ENCODE peak calls at places on chromosomes 4 and X, in nine cellular contexts. W is naive thymus-derived CD4-positive, alpha-beta T cell; G is esophagus squamous epithelium; L is IMR-90; N is MM.1S; U is ovary; F is H9; Z is Peyer's patch; D is CD8-positive, alpha-beta memory T cell. M is an unnamed sample.

GRCh38 chr4:42710329-42710728 is 53.4 kb upstream of the ATP8A1 start:
- DNase-seq in W (no peak), L (no peak), F (no peak), D (no peak), Z (no peak), N (peak; percentile 68), U (no peak), G (no peak), M (no peak)

GRCh38 chr4:11014199-11014598 is 329.6 kb upstream of the CLNK start:
- DNase-seq in D (no peak), L (no peak), U (no peak), N (no peak), G (no peak), F (no peak), Z (no peak), W (no peak), M (no peak)

GRCh38 chr4:73735231-73735630 is 5.1 kb upstream of the CXCL8 start:
- DNase-seq in U (no peak), W (no peak), N (no peak), Z (no peak), D (no peak), G (no peak), L (peak; percentile 79), F (no peak), M (no peak)

GRCh38 chr4:114100288-114101031 is 121.0 kb upstream of the ARSJ start:
- DNase-seq in N (no peak), W (no peak), L (no peak), F (no peak), Z (no peak), G (no peak), U (no peak), D (no peak), M (no peak)

GRCh38 chr4:27084685-27085356 is 224.2 kb downstream of the STIM2 start:
- DNase-seq in N (peak; percentile 11), G (no peak), U (peak; percentile 30), W (no peak), Z (peak; percentile 53), L (peak; percentile 2), D (no peak), F (peak; percentile 74), M (no peak)

GRCh38 chr4:108018038-108018883 is 28.6 kb downstream of the HADH start:
- DNase-seq in U (peak; percentile 78), D (peak; percentile 63), L (peak; percentile 77), W (peak; percentile 75), F (peak; percentile 76), Z (peak; percentile 94), G (no peak), N (peak; percentile 81), M (peak; percentile 84)

GRCh38 chr4:88010921-88011320 is 3.5 kb downstream of the PKD2 start:
- DNase-seq in W (no peak), L (peak; percentile 42), G (no peak), F (no peak), Z (no peak), U (no peak), N (no peak), D (no peak), M (no peak)

GRCh38 chr4:23923141-23923540 is 33.3 kb upstream of the PPARGC1A start:
- DNase-seq in U (no peak), D (no peak), F (no peak), G (no peak), Z (no peak), W (no peak), L (no peak), N (no peak), M (no peak)

GRCh38 chr4:180768610-180769009 is 1474.6 kb upstream of the TENM3 start:
- DNase-seq in L (no peak), D (no peak), U (no peak), Z (no peak), F (no peak), G (no peak), N (no peak), W (no peak), M (no peak)

GRCh38 chr4:98536631-98537030 is 121.8 kb downstream of the TSPAN5 start:
- DNase-seq in N (no peak), F (peak; percentile 68), U (no peak), W (no peak), L (no peak), Z (no peak), G (no peak), D (no peak), M (no peak)

GRCh38 chr4:17230727-17231126 is 281.2 kb downstream of the QDPR start:
- DNase-seq in L (no peak), U (no peak), W (no peak), N (no peak), D (no peak), G (no peak), F (no peak), Z (no peak), M (no peak)

GRCh38 chr4:75036046-75036445 is 103.1 kb downstream of the PARM1 start:
- DNase-seq in Z (no peak), F (no peak), L (no peak), N (no peak), U (no peak), D (no peak), G (no peak), W (no peak), M (no peak)

GRCh38 chr4:164039482-164039881 is 545.0 kb downstream of the TMA16 start:
- DNase-seq in F (no peak), G (no peak), Z (no peak), L (no peak), D (no peak), U (no peak), W (no peak), N (no peak), M (no peak)

GRCh38 chr4:18067031-18067430 is 45.5 kb upstream of the LCORL start:
- DNase-seq in Z (no peak), W (no peak), F (no peak), D (no peak), L (no peak), U (no peak), N (no peak), G (no peak), M (no peak)

GRCh38 chrX:63525491-63525890 is 174.4 kb upstream of the SPIN4 start:
- DNase-seq in F (no peak), W (no peak), L (no peak), D (no peak), Z (no peak), N (peak; percentile 42), G (no peak), U (no peak), M (no peak)

GRCh38 chr4:16043820-16044554 is 39.8 kb downstream of the PROM1 start:
- DNase-seq in F (no peak), N (no peak), L (no peak), G (no peak), Z (no peak), W (no peak), D (no peak), U (no peak), M (peak; percentile 76)
- H3K27ac ChIP-seq in F (no peak overlapping the region), N (no peak overlapping the region), L (no peak overlapping the region), G (no peak overlapping the region), Z (no peak overlapping the region), W (no peak overlapping the region), D (no peak overlapping the region), U (no peak overlapping the region), M (peak overlapping the region; percentile 64)

GRCh38 chr4:102794999-102795398 is 32.4 kb downstream of the UBE2D3 start:
- DNase-seq in F (no peak), G (no peak), L (no peak), W (no peak), Z (no peak), U (no peak), N (no peak), D (no peak), M (no peak)

DNA sequence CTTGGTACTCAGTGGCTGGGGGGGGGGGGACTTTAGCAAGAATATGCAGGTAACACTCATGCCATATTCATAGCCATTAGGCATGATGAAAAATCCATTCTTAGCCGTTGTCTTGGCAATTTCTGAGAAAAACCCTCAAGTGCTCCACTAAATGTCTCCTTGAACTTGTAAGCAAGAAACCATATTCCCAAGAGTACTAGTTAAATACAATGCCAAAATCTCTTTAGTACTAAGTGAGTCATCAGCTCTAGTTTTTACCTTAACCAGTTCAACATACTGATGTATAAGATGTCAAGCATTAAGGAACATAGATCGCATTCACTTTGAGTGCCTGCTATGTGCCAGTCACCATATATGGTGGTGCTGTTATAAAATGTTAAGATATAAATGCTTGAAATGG is 27.5 kb downstream of the UBE2D3 start:
- DNase-seq in U (no peak), L (no peak), Z (no peak), D (no peak), W (no peak), G (no peak), F (no peak), N (no peak), M (no peak)
- H3K9me3 ChIP-seq in U (no peaks in the 10 kb centered on the region), L (no peaks in the 10 kb centered on the region), Z (no peaks in the 10 kb centered on the region), D (no peaks in the 10 kb centered on the region), W (no peaks in the 10 kb centered on the region), G (no peaks in the 10 kb centered on the region), F (no peaks in the 10 kb centered on the region), N (no peaks in the 10 kb centered on the region), M (no peaks in the 10 kb centered on the region)

GRCh38 chr4:15004701-15005301 is 2.5 kb downstream of the CPEB2 start:
- DNase-seq in N (peak; percentile 60), G (peak; percentile 3), D (peak; percentile 25), U (peak; percentile 86), W (peak; percentile 36), Z (peak; percentile 89), L (peak; percentile 54), F (peak; percentile 64), M (peak; percentile 96)

GRCh38 chr4:15002659-15003440 is 569 bp downstream of the CPEB2 start:
- DNase-seq in D (peak; percentile 86), N (peak; percentile 86), W (peak; percentile 88), L (peak; percentile 87), U (peak; percentile 77), F (peak; percentile 63), G (peak; percentile 57), Z (peak; percentile 91), M (peak; percentile 94)

GRCh38 chr4:15001825-15002658 is at the start of gene CPEB2:
- DNase-seq in Z (peak; percentile 98), W (peak; percentile 89), F (peak; percentile 92), D (peak; percentile 91), G (peak; percentile 95), N (peak; percentile 94), L (peak; percentile 97), U (peak; percentile 96), M (peak; percentile 98)

GRCh38 chr4:15003891-15004700 is 1.8 kb downstream of the CPEB2 start:
- DNase-seq in N (peak; percentile 26), W (peak; percentile 64), D (peak; percentile 66), F (peak; percentile 38), L (no peak), U (peak; percentile 58), G (no peak), Z (peak; percentile 75), M (peak; percentile 72)

GRCh38 chr4:15003441-15003890 is 1.2 kb downstream of the CPEB2 start:
- DNase-seq in N (peak; percentile 52), G (no peak), Z (peak; percentile 79), F (peak; percentile 52), L (peak; percentile 19), D (peak; percentile 66), W (peak; percentile 65), U (peak; percentile 69), M (peak; percentile 82)
- H3K27ac ChIP-seq in N (peak overlapping the region; percentile 100), G (peak overlapping the region; percentile 100), Z (peak overlapping the region; percentile 100), F (no peak overlapping the region), L (peak overlapping the region; percentile 93), D (peak overlapping the region; percentile 99), W (peak overlapping the region; percentile 100), U (peak overlapping the region; percentile 92), M (peak overlapping the region; percentile 100)

GRCh38 chr4:38060829-38061431 is 100.7 kb downstream of the PTTG2 start:
- DNase-seq in F (no peak), N (no peak), G (no peak), W (no peak), Z (no peak), D (no peak), L (peak; percentile 62), U (no peak), M (no peak)
- H3K9me3 ChIP-seq in F (no peaks in the 10 kb centered on the region), N (no peaks in the 10 kb centered on the region), G (no peaks in the 10 kb centered on the region), W (no peaks in the 10 kb centered on the region), Z (no peaks in the 10 kb centered on the region), D (no peaks in the 10 kb centered on the region), L (no peaks in the 10 kb centered on the region), U (no peaks in the 10 kb centered on the region), M (no peaks in the 10 kb centered on the region)

GRCh38 chrX:74419861-74420193 is 1.5 kb upstream of the SLC16A2 start:
- DNase-seq in W (no peak), F (peak; percentile 28), G (no peak), Z (peak; percentile 47), N (no peak), L (no peak), U (no peak), D (peak; percentile 5), M (no peak)
- H3K27ac ChIP-seq in W (no peak overlapping the region), F (no peak overlapping the region), G (peak overlapping the region; percentile 85), Z (peak overlapping the region; percentile 85), N (no peak overlapping the region), L (peak overlapping the region; percentile 70), U (peak overlapping the region; percentile 83), D (no peak overlapping the region), M (peak overlapping the region; percentile 89)